ENCODE peak calls at places on chromosomes 11 and 22, in nine cellular contexts. O is body of pancreas; V is activated CD8-positive, alpha-beta T cell treated with anti-CD3 and anti-CD28 coated beads for 36 hours; U is heart right ventricle; N is right atrium auricular region; M is lower lobe of right lung; R is GM20000; E is neural crest cell; D is lower leg skin. A is an unnamed sample.

GRCh38 chr11:64294665-64295289 is 3.7 kb downstream of the KCNK4 start:
- DNase-seq in O (no peak), V (no peak), U (no peak), N (no peak), M (no peak), R (no peak), E (no peak), D (no peak), A (no peak)

GRCh38 chr22:47373648-47374272 is 611.3 kb downstream of the TBC1D22A start:
- DNase-seq in O (peak), V (no peak), U (no peak), N (no peak), M (peak), R (no peak), E (no peak), D (no peak), A (no peak)

GRCh38 chr11:66448523-66448922 is 9.9 kb upstream of the MRPL11 start:
- DNase-seq in O (no peak), V (no peak), U (no peak), N (no peak), M (no peak), R (no peak), E (no peak), D (no peak), A (no peak)

GRCh38 chr11:66491315-66491935 is 11.2 kb downstream of the DPP3 start:
- DNase-seq in O (no peak), V (no peak), U (no peak), N (no peak), M (no peak), R (no peak), E (no peak), D (no peak), A (no peak)

GRCh38 chr11:33696931-33697638 is 3.5 kb downstream of the C11orf91 start:
- DNase-seq in O (no peak), V (no peak), U (no peak), N (no peak), M (no peak), R (no peak), E (no peak), D (no peak), A (no peak)

GRCh38 chr11:109017489-109017888 is 352.6 kb downstream of the DDX10 start:
- DNase-seq in O (no peak), V (no peak), U (no peak), N (no peak), M (no peak), R (no peak), E (no peak), D (no peak), A (no peak)

GRCh38 chr22:35839811-35840739 is 122.4 kb downstream of the APOL5 start:
- DNase-seq in O (peak), V (peak), U (peak), N (peak), M (peak), R (no peak), E (peak), D (peak), A (peak)

GRCh38 chr22:50236731-50237409 is 8.0 kb downstream of the TUBGCP6 start:
- DNase-seq in O (no peak), V (no peak), U (no peak), N (no peak), M (no peak), R (no peak), E (no peak), D (no peak), A (peak)

GRCh38 chr11:89125298-89125697 is 52.4 kb upstream of the TYR start:
- DNase-seq in O (no peak), V (no peak), U (no peak), N (no peak), M (no peak), R (no peak), E (no peak), D (no peak), A (no peak)

GRCh38 chr11:120400564-120401364 is 64.6 kb downstream of the ARHGEF12 start:
- DNase-seq in O (peak), V (no peak), U (peak), N (peak), M (no peak), R (peak), E (no peak), D (no peak), A (no peak)

GRCh38 chr11:27087425-27087824 is 46.8 kb downstream of the BBOX1 start:
- DNase-seq in O (no peak), V (no peak), U (no peak), N (no peak), M (no peak), R (no peak), E (no peak), D (no peak), A (no peak)

GRCh38 chr22:25404923-25405853 is 159.3 kb upstream of the GRK3 start:
- DNase-seq in O (peak), V (peak), U (peak), N (peak), M (peak), R (peak), E (no peak), D (peak), A (peak)

GRCh38 chr22:24156146-24156914 is 25.0 kb upstream of the SUSD2 start:
- DNase-seq in O (no peak), V (peak), U (no peak), N (no peak), M (peak), R (peak), E (no peak), D (no peak), A (no peak)

GRCh38 chr11:120633630-120634374 is 122.3 kb downstream of the GRIK4 start:
- DNase-seq in O (no peak), V (no peak), U (no peak), N (no peak), M (no peak), R (no peak), E (no peak), D (no peak), A (peak)

GRCh38 chr22:29520851-29521250 is 32.7 kb downstream of the THOC5 start:
- DNase-seq in O (no peak), V (no peak), U (no peak), N (no peak), M (no peak), R (no peak), E (no peak), D (no peak), A (no peak)

GRCh38 chr11:16632295-16633200 is 105.9 kb upstream of the C11orf58 start:
- DNase-seq in O (no peak), V (no peak), U (no peak), N (no peak), M (no peak), R (no peak), E (no peak), D (no peak), A (no peak)

GRCh38 chr22:44996648-44997047 is 13.2 kb downstream of the PHF21B start:
- DNase-seq in O (no peak), V (no peak), U (no peak), N (no peak), M (no peak), R (no peak), E (no peak), D (no peak), A (no peak)

GRCh38 chr11:1791912-1792311 is 28.2 kb upstream of the CTSD start:
- DNase-seq in O (no peak), V (no peak), U (no peak), N (no peak), M (no peak), R (no peak), E (no peak), D (no peak), A (no peak)

GRCh38 chr11:2166091-2166851 is 5.3 kb upstream of the INS start:
- DNase-seq in O (no peak), V (peak), U (no peak), N (no peak), M (peak), R (peak), E (peak), D (no peak), A (no peak)

GRCh38 chr22:44402196-44403111 is 89.7 kb upstream of the SHISAL1 start:
- DNase-seq in O (no peak), V (no peak), U (no peak), N (no peak), M (no peak), R (no peak), E (no peak), D (no peak), A (peak)

GRCh38 chr11:94671553-94672366 is 96.4 kb upstream of the AMOTL1 start:
- DNase-seq in O (no peak), V (no peak), U (no peak), N (no peak), M (no peak), R (no peak), E (no peak), D (no peak), A (no peak)

GRCh38 chr22:45526768-45527360 is 24.2 kb downstream of the FBLN1 start:
- DNase-seq in O (no peak), V (no peak), U (no peak), N (no peak), M (no peak), R (no peak), E (no peak), D (no peak), A (no peak)

GRCh38 chr11:445765-446588 is 4.1 kb upstream of the PTDSS2 start:
- DNase-seq in O (no peak), V (no peak), U (no peak), N (no peak), M (peak), R (no peak), E (no peak), D (no peak), A (peak)

GRCh38 chr11:88631497-88631896 is 294.0 kb upstream of the CTSC start:
- DNase-seq in O (no peak), V (no peak), U (no peak), N (no peak), M (no peak), R (no peak), E (no peak), D (no peak), A (no peak)

GRCh38 chr11:67060111-67060522 is 3.5 kb downstream of the RHOD start:
- DNase-seq in O (no peak), V (no peak), U (no peak), N (no peak), M (no peak), R (no peak), E (no peak), D (no peak), A (no peak)

GRCh38 chr11:79342686-79343085 is 98.1 kb downstream of the TENM4 start:
- DNase-seq in O (no peak), V (no peak), U (no peak), N (no peak), M (no peak), R (no peak), E (no peak), D (no peak), A (no peak)

GRCh38 chr11:65692367-65692766 is 19.7 kb upstream of the KAT5 start:
- DNase-seq in O (no peak), V (no peak), U (no peak), N (no peak), M (no peak), R (no peak), E (no peak), D (no peak), A (no peak)

GRCh38 chr22:31020334-31020733 is 51.3 kb downstream of the TUG1 start:
- DNase-seq in O (no peak), V (no peak), U (no peak), N (no peak), M (no peak), R (no peak), E (no peak), D (no peak), A (no peak)

GRCh38 chr11:129840236-129840635 is 24.6 kb downstream of the TMEM45B start:
- DNase-seq in O (no peak), V (no peak), U (no peak), N (no peak), M (no peak), R (no peak), E (no peak), D (no peak), A (no peak)

GRCh38 chr11:61769946-61770683 is 17.7 kb downstream of the MYRF start:
- DNase-seq in O (no peak), V (no peak), U (no peak), N (no peak), M (no peak), R (no peak), E (no peak), D (no peak), A (no peak)

GRCh38 chr11:1628506-1629325 is 859 bp upstream of the KRTAP5-5 start:
- DNase-seq in O (peak), V (peak), U (peak), N (no peak), M (peak), R (peak), E (peak), D (no peak), A (peak)

GRCh38 chr11:74357449-74357848 is 40.8 kb downstream of the PGM2L1 start:
- DNase-seq in O (no peak), V (no peak), U (no peak), N (no peak), M (no peak), R (no peak), E (no peak), D (no peak), A (no peak)

GRCh38 chr11:9799901-9800300 is 136.0 kb downstream of the SWAP70 start:
- DNase-seq in O (no peak), V (no peak), U (no peak), N (no peak), M (no peak), R (no peak), E (no peak), D (no peak), A (no peak)

GRCh38 chr22:50010676-50011446 is 1.7 kb downstream of the IL17REL start:
- DNase-seq in O (no peak), V (peak), U (no peak), N (no peak), M (peak), R (peak), E (no peak), D (no peak), A (no peak)

GRCh38 chr22:37647928-37648327 is 8.5 kb downstream of the SH3BP1 start:
- DNase-seq in O (peak), V (no peak), U (no peak), N (no peak), M (no peak), R (no peak), E (no peak), D (no peak), A (no peak)

GRCh38 chr11:61110255-61111059 is 8.2 kb downstream of the CD5 start:
- DNase-seq in O (no peak), V (peak), U (no peak), N (no peak), M (no peak), R (no peak), E (no peak), D (no peak), A (no peak)

GRCh38 chr11:69275178-69275577 is 18.8 kb upstream of the MYEOV start:
- DNase-seq in O (no peak), V (no peak), U (no peak), N (no peak), M (no peak), R (no peak), E (no peak), D (no peak), A (no peak)
- TF ChIP-seq CTCF in O (no peak), V (no peak), U (no peak), N (no peak), M (no peak), R (no peak), E (no peak), D (no peak), A (no peak)

GRCh38 chr22:41525450-41526225 is 18.6 kb downstream of the POLR3H start:
- DNase-seq in O (no peak), V (no peak), U (no peak), N (no peak), M (no peak), R (no peak), E (no peak), D (no peak), A (no peak)

GRCh38 chr22:41524283-41524682 is 20.0 kb downstream of the POLR3H start:
- DNase-seq in O (peak), V (no peak), U (peak), N (peak), M (peak), R (no peak), E (no peak), D (no peak), A (peak)

GRCh38 chr22:41522813-41523212 is 21.5 kb downstream of the POLR3H start:
- DNase-seq in O (no peak), V (no peak), U (no peak), N (no peak), M (no peak), R (no peak), E (no peak), D (no peak), A (no peak)

GRCh38 chr22:41524809-41525449 is 19.3 kb downstream of the POLR3H start:
- DNase-seq in O (no peak), V (peak), U (no peak), N (no peak), M (no peak), R (peak), E (no peak), D (no peak), A (peak)

DNA sequence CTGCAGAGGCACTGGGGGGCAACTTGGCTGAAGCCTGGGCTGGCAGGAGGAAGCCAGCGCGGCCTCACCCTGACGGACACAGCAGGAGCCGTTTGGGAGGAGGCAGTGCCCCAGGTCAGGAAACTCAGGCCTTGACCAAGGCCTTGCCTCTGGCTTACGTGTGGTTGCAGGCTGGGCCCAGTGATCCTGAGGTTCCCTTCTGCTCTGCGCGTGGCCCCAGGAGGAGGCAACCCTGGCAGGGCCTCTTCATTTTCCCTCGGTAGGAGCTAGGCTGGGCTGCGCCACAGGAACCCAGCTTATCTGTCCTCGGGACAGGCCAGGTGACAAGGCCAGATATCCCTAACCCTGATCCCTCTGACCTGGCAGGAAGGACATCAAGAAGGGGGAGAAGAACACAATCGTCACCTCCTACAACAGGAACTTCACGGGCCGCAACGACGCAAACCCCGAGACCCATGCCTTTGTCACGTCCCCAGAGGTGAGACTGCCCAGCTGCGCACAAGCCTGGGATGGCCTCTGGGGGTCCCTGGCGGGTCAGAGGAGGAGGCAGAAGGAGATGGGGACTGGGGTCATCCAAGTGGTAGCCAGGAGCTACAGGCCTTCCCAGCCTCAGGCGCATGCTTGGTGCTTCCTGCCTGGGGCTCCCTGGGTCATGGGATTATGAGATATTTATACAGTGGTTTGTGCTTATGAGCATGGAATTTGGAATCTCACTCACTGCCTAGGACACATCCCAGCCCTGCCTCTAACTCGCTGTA is 20.6 kb downstream of the POLR3H start:
- DNase-seq in O (peak), V (no peak), U (peak), N (no peak), M (no peak), R (no peak), E (no peak), D (no peak), A (peak)
- TF ChIP-seq CTCF in O (no peak), V (no peak), U (no peak), N (no peak), M (no peak), R (no peak), E (no peak), D (no peak), A (no peak)

GRCh38 chr11:8754241-8754640 is 71.6 kb downstream of the RPL27A start:
- DNase-seq in O (no peak), V (no peak), U (no peak), N (no peak), M (no peak), R (no peak), E (no peak), D (no peak), A (no peak)
- TF ChIP-seq CTCF in O (no peak), V (no peak), U (no peak), N (no peak), M (no peak), R (no peak), E (peak), D (no peak), A (no peak)

GRCh38 chr22:28054622-28054871 is 135.5 kb upstream of the PITPNB start:
- DNase-seq in O (no peak), V (no peak), U (no peak), N (no peak), M (no peak), R (no peak), E (no peak), D (no peak), A (no peak)
- TF ChIP-seq CTCF in O (no peak), V (no peak), U (no peak), N (no peak), M (no peak), R (no peak), E (no peak), D (no peak), A (no peak)

DNA sequence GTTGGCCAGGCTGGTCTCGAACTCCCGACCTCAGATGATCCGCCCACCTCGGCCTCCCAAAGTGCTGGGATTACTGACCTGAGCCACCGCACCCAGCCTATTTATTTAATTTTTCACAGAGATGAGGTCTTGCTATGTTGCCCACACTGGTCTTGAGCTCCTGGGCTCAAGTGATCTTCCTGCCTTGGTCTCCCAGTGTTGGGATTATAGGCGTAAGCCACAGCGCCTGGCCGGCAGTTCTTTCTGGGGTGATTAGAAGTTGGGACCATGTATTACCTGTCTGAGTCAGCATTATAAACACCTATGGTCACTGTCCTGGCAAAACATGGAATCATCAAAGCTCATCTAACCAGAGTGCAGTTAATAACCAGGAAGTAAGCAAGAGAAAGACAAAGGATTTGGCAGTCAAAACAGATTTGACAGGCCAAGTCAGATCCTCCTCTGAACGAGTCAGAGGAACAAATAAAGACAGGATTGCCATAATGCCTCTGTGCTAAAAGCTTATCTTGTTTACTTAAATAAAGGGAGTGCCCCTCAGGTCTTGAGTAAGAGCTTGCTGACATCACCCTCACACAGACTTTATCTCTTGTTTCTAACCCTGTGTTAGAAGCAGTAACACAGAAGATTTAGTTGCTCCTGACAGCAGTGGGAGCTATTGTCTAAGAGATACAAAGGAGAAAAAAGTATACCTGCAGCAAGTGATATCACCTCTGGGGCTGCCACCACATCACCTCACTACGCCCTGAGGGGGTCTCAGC is 3.7 kb downstream of the SERPIND1 start:
- DNase-seq in O (no peak), V (no peak), U (no peak), N (no peak), M (no peak), R (no peak), E (no peak), D (peak), A (no peak)
- TF ChIP-seq CTCF in O (no peak), V (no peak), U (peak), N (peak), M (no peak), R (no peak), E (no peak), D (no peak), A (no peak)

GRCh38 chr11:70796601-70797000 is 398.3 kb downstream of the CTTN start:
- DNase-seq in O (no peak), V (peak), U (no peak), N (no peak), M (peak), R (no peak), E (no peak), D (no peak), A (no peak)
- TF ChIP-seq CTCF in O (no peak), V (no peak), U (no peak), N (no peak), M (no peak), R (no peak), E (peak), D (no peak), A (no peak)

GRCh38 chr11:22474621-22475020 is 136.4 kb downstream of the SLC17A6 start:
- DNase-seq in O (no peak), V (no peak), U (no peak), N (no peak), M (no peak), R (no peak), E (no peak), D (no peak), A (no peak)
- TF ChIP-seq CTCF in O (no peak), V (no peak), U (no peak), N (no peak), M (no peak), R (no peak), E (no peak), D (no peak), A (no peak)

DNA sequence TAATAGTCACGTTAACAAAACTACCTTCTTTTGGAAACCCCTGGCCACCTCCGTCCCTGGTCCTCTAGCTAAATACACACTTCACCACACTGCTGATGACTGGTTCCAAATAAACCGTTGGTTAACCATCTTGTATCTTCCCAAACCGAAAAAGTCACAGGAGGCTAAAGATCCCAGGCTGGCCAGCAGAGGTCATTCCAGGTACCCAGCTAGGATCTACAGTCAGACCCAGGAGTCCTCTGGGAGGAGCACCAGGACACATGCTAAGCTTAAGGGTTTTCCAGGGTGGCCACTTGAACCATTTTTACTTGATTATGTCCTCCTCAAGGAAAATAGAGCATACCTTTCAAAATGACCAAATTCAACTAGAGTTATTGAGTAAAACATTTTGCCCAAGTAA is 103.2 kb downstream of the ETS1 start:
- DNase-seq in O (no peak), V (no peak), U (no peak), N (no peak), M (no peak), R (no peak), E (no peak), D (no peak), A (no peak)
- TF ChIP-seq CTCF in O (peak), V (no peak), U (peak), N (peak), M (no peak), R (no peak), E (no peak), D (no peak), A (no peak)

A was measured in kidney.